ENCODE peak calls at places on chromosomes 13 and 19, in five cellular contexts. One of them, this sample, is unnamed.

GRCh38 chr19:48544856-48545750 is 6.9 kb upstream of the SULT2B1 start:
- ATAC-seq in RWPE2: no peak
- ATAC-seq in left ventricle myocardium superior: no peak
- ATAC-seq in activated B cell treated with CpG ODN at 0.5 μM for 24 hours: no peak
- ATAC-seq in activated CD8-positive, alpha-beta memory T cell treated with anti-CD3 and anti-CD28 coated beads, Interleukin-2, amount 10 ng/mL, durations not matched to agents 7 days and 5 days: no peak
- ATAC-seq in this sample: peak; percentile 48

GRCh38 chr13:33186851-33187250 is 98.7 kb downstream of the STARD13 start:
- ATAC-seq in left ventricle myocardium superior: peak; percentile 24
- ATAC-seq in RWPE2: no peak
- ATAC-seq in activated B cell treated with CpG ODN at 0.5 μM for 24 hours: no peak
- ATAC-seq in activated CD8-positive, alpha-beta memory T cell treated with anti-CD3 and anti-CD28 coated beads, Interleukin-2, amount 10 ng/mL, durations not matched to agents 7 days and 5 days: no peak
- ATAC-seq in this sample: no peak

GRCh38 chr19:54266133-54266532 is 9.1 kb upstream of the LILRB5 start:
- ATAC-seq in RWPE2: peak; percentile 72
- ATAC-seq in left ventricle myocardium superior: peak; percentile 36
- ATAC-seq in activated B cell treated with CpG ODN at 0.5 μM for 24 hours: peak; percentile 71
- ATAC-seq in activated CD8-positive, alpha-beta memory T cell treated with anti-CD3 and anti-CD28 coated beads, Interleukin-2, amount 10 ng/mL, durations not matched to agents 7 days and 5 days: peak; percentile 55
- ATAC-seq in this sample: peak; percentile 69

GRCh38 chr19:15337202-15337601 is 4.9 kb upstream of the BRD4 start:
- ATAC-seq in activated B cell treated with CpG ODN at 0.5 μM for 24 hours: no peak
- ATAC-seq in activated CD8-positive, alpha-beta memory T cell treated with anti-CD3 and anti-CD28 coated beads, Interleukin-2, amount 10 ng/mL, durations not matched to agents 7 days and 5 days: no peak
- ATAC-seq in RWPE2: no peak
- ATAC-seq in left ventricle myocardium superior: peak; percentile 36
- ATAC-seq in this sample: no peak

GRCh38 chr13:108828053-108828806 is 198.8 kb downstream of the MYO16 start:
- ATAC-seq in left ventricle myocardium superior: no peak
- ATAC-seq in activated CD8-positive, alpha-beta memory T cell treated with anti-CD3 and anti-CD28 coated beads, Interleukin-2, amount 10 ng/mL, durations not matched to agents 7 days and 5 days: no peak
- ATAC-seq in RWPE2: peak; percentile 77
- ATAC-seq in activated B cell treated with CpG ODN at 0.5 μM for 24 hours: no peak
- ATAC-seq in this sample: no peak

GRCh38 chr13:51599444-51600176 is 15.3 kb downstream of the WDFY2 start:
- ATAC-seq in activated CD8-positive, alpha-beta memory T cell treated with anti-CD3 and anti-CD28 coated beads, Interleukin-2, amount 10 ng/mL, durations not matched to agents 7 days and 5 days: peak; percentile 39
- ATAC-seq in activated B cell treated with CpG ODN at 0.5 μM for 24 hours: no peak
- ATAC-seq in left ventricle myocardium superior: no peak
- ATAC-seq in RWPE2: no peak
- ATAC-seq in this sample: no peak

GRCh38 chr13:114019367-114019766 is 45.5 kb upstream of the C13orf46 start:
- ATAC-seq in activated CD8-positive, alpha-beta memory T cell treated with anti-CD3 and anti-CD28 coated beads, Interleukin-2, amount 10 ng/mL, durations not matched to agents 7 days and 5 days: no peak
- ATAC-seq in RWPE2: peak; percentile 9
- ATAC-seq in left ventricle myocardium superior: no peak
- ATAC-seq in activated B cell treated with CpG ODN at 0.5 μM for 24 hours: peak; percentile 43
- ATAC-seq in this sample: no peak

GRCh38 chr19:49973987-49974386 is 13.0 kb upstream of the SIGLEC11 start:
- ATAC-seq in activated CD8-positive, alpha-beta memory T cell treated with anti-CD3 and anti-CD28 coated beads, Interleukin-2, amount 10 ng/mL, durations not matched to agents 7 days and 5 days: no peak
- ATAC-seq in left ventricle myocardium superior: peak; percentile 49
- ATAC-seq in activated B cell treated with CpG ODN at 0.5 μM for 24 hours: no peak
- ATAC-seq in RWPE2: no peak
- ATAC-seq in this sample: no peak

GRCh38 chr13:40492511-40492910 is 173.9 kb downstream of the FOXO1 start:
- ATAC-seq in RWPE2: no peak
- ATAC-seq in activated CD8-positive, alpha-beta memory T cell treated with anti-CD3 and anti-CD28 coated beads, Interleukin-2, amount 10 ng/mL, durations not matched to agents 7 days and 5 days: no peak
- ATAC-seq in left ventricle myocardium superior: peak; percentile 98
- ATAC-seq in activated B cell treated with CpG ODN at 0.5 μM for 24 hours: no peak
- ATAC-seq in this sample: no peak

GRCh38 chr13:90713436-90714133 is 633.9 kb upstream of the MIR17HG start:
- ATAC-seq in activated B cell treated with CpG ODN at 0.5 μM for 24 hours: no peak
- ATAC-seq in left ventricle myocardium superior: no peak
- ATAC-seq in activated CD8-positive, alpha-beta memory T cell treated with anti-CD3 and anti-CD28 coated beads, Interleukin-2, amount 10 ng/mL, durations not matched to agents 7 days and 5 days: no peak
- ATAC-seq in RWPE2: no peak
- ATAC-seq in this sample: no peak

GRCh38 chr13:25872871-25873607 is 178.8 kb downstream of the SHISA2 start:
- ATAC-seq in activated B cell treated with CpG ODN at 0.5 μM for 24 hours: no peak
- ATAC-seq in activated CD8-positive, alpha-beta memory T cell treated with anti-CD3 and anti-CD28 coated beads, Interleukin-2, amount 10 ng/mL, durations not matched to agents 7 days and 5 days: no peak
- ATAC-seq in left ventricle myocardium superior: no peak
- ATAC-seq in RWPE2: no peak
- ATAC-seq in this sample: no peak

GRCh38 chr19:39661565-39661964 is 5.9 kb downstream of the LGALS16 start:
- ATAC-seq in left ventricle myocardium superior: no peak
- ATAC-seq in activated B cell treated with CpG ODN at 0.5 μM for 24 hours: no peak
- ATAC-seq in activated CD8-positive, alpha-beta memory T cell treated with anti-CD3 and anti-CD28 coated beads, Interleukin-2, amount 10 ng/mL, durations not matched to agents 7 days and 5 days: no peak
- ATAC-seq in RWPE2: no peak
- ATAC-seq in this sample: no peak

GRCh38 chr13:42615691-42616090 is 41.7 kb downstream of the TNFSF11 start:
- ATAC-seq in left ventricle myocardium superior: no peak
- ATAC-seq in activated CD8-positive, alpha-beta memory T cell treated with anti-CD3 and anti-CD28 coated beads, Interleukin-2, amount 10 ng/mL, durations not matched to agents 7 days and 5 days: no peak
- ATAC-seq in RWPE2: no peak
- ATAC-seq in activated B cell treated with CpG ODN at 0.5 μM for 24 hours: no peak
- ATAC-seq in this sample: no peak

GRCh38 chr13:46345866-46346265 is 41.2 kb downstream of the RUBCNL start:
- ATAC-seq in activated CD8-positive, alpha-beta memory T cell treated with anti-CD3 and anti-CD28 coated beads, Interleukin-2, amount 10 ng/mL, durations not matched to agents 7 days and 5 days: no peak
- ATAC-seq in left ventricle myocardium superior: no peak
- ATAC-seq in activated B cell treated with CpG ODN at 0.5 μM for 24 hours: no peak
- ATAC-seq in RWPE2: no peak
- ATAC-seq in this sample: no peak

GRCh38 chr13:31175847-31176536 is 14.3 kb upstream of the HSPH1 start:
- ATAC-seq in activated B cell treated with CpG ODN at 0.5 μM for 24 hours: no peak
- ATAC-seq in left ventricle myocardium superior: no peak
- ATAC-seq in RWPE2: no peak
- ATAC-seq in activated CD8-positive, alpha-beta memory T cell treated with anti-CD3 and anti-CD28 coated beads, Interleukin-2, amount 10 ng/mL, durations not matched to agents 7 days and 5 days: no peak
- ATAC-seq in this sample: no peak

GRCh38 chr19:33134571-33135041 is 2.7 kb downstream of the WDR88 start:
- ATAC-seq in activated CD8-positive, alpha-beta memory T cell treated with anti-CD3 and anti-CD28 coated beads, Interleukin-2, amount 10 ng/mL, durations not matched to agents 7 days and 5 days: peak; percentile 84
- ATAC-seq in left ventricle myocardium superior: no peak
- ATAC-seq in RWPE2: no peak
- ATAC-seq in activated B cell treated with CpG ODN at 0.5 μM for 24 hours: peak; percentile 52
- ATAC-seq in this sample: peak; percentile 50

This sample was measured in stimulated activated memory B cell treated with anti-CD40 and anti-IgM and Interleukin-4, amounts not matched to agents 10 μg/mL and 1 μg/mL and 100 μg/mL, for 72 hours.